ENCODE peak calls at places on chromosome 6, in seven cellular contexts. M is K562, S is HepG2, E is SK-N-SH, C is GM12891, A is GM12878, L is H1. K is an unnamed sample.

GRCh38 chr6:167031082-167031709 is 32.0 kb downstream of the CEP43 start:
- DNase-seq in M (no peak), S (no peak), E (peak), C (no peak), A (no peak), L (no peak), K (no peak)

GRCh38 chr6:37607949-37608348 is 89.7 kb downstream of the MDGA1 start:
- DNase-seq in M (peak), S (peak), E (peak), C (no peak), A (no peak), L (no peak), K (no peak)

GRCh38 chr6:4957521-4958231 is 46.2 kb downstream of the RPP40 start:
- DNase-seq in M (no peak), S (peak), E (no peak), C (no peak), A (no peak), L (no peak), K (no peak)

GRCh38 chr6:43492673-43493072 is 15.3 kb downstream of the TJAP1 start:
- DNase-seq in M (no peak), S (no peak), E (no peak), C (no peak), A (no peak), L (no peak), K (no peak)

GRCh38 chr6:43276180-43277082 is 21.6 kb upstream of the SLC22A7 start:
- DNase-seq in M (no peak), S (peak), E (no peak), C (no peak), A (no peak), L (no peak), K (no peak)

GRCh38 chr6:11692451-11693376 is 85.9 kb downstream of the ADTRP start:
- DNase-seq in M (no peak), S (no peak), E (no peak), C (no peak), A (no peak), L (no peak), K (no peak)

GRCh38 chr6:158269657-158270056 is 42.6 kb upstream of the TULP4 start:
- DNase-seq in M (no peak), S (no peak), E (no peak), C (no peak), A (no peak), L (no peak), K (no peak)

GRCh38 chr6:43814865-43815264 is 44.9 kb downstream of the VEGFA start:
- DNase-seq in M (no peak), S (no peak), E (no peak), C (no peak), A (no peak), L (no peak), K (no peak)

GRCh38 chr6:52377538-52378221 is 15.7 kb downstream of the PAQR8 start:
- DNase-seq in M (no peak), S (no peak), E (no peak), C (no peak), A (no peak), L (no peak), K (no peak)

GRCh38 chr6:52375780-52376556 is 14.0 kb downstream of the PAQR8 start:
- DNase-seq in M (no peak), S (no peak), E (no peak), C (no peak), A (no peak), L (no peak), K (no peak)

GRCh38 chr6:52373294-52373693 is 11.3 kb downstream of the PAQR8 start:
- DNase-seq in M (no peak), S (no peak), E (no peak), C (no peak), A (no peak), L (no peak), K (no peak)

GRCh38 chr6:52374247-52374646 is 12.3 kb downstream of the PAQR8 start:
- DNase-seq in M (no peak), S (no peak), E (no peak), C (no peak), A (no peak), L (no peak), K (no peak)

DNA sequence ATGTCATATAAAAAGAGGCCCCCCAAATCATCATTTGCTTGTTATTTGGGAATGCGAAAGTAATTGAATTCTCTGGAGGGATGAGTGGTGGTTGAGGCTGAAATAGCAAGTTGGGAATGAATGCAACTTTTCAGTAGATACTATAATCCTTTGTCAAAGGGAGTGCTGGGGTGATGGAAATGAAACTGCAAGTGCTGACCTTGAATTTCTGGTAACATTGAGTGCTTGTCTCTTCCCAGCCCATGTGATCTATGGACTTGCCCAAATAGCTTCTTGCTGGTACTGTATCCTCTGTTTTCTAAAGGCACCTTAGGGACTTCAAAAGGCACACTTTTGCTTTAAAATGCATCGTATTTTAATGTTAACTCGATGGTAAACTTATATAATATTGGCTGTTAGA is 14.8 kb downstream of the PAQR8 start:
- DNase-seq in M (no peak), S (peak), E (no peak), C (no peak), A (no peak), L (no peak), K (no peak)
- TF ChIP-seq TAF1 in M (no peak), S (no peak), E (no peak), C (no peak), A (no peak), L (no peak), K (no peak)

DNA sequence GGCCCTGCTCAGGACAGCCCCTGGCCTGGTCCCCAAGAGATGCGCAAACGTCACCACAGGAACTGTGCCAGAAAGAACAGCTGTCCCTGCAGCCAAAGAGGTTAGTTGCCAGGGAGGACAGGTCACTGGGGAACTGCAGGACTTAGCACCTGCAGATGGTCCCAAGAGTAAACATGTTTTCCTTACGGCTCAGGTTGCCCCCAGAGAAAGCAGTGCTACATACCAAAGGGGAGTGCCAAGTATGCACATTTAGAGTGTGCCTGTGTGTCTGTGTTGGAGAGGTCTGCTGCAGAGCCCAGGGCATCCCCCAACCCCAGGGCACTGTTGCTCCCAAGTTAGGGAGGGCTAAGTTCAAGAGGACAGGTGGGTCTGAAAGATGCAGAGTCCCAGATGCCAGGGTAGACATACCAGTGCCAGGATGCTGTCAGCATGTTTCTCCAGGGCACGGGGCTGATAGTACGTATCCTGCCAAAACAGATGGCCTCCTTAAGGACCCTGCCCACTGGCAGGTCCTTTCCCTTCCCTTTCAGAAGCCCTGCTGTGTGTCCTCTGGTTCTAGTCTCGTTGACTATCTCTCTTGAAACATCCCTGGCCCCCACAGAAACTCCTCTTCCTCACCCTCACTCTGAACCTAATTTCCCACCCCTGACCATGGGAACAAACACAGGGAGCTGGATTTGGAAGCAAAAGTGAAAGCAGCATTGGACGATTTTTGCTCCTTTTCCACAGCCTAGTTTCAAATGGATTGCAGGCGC is 1.3 kb downstream of the ABHD16A start:
- DNase-seq in M (no peak), S (no peak), E (peak), C (no peak), A (no peak), L (no peak), K (no peak)
- TF ChIP-seq TAF1 in M (no peak), S (no peak), E (no peak), C (no peak), A (no peak), L (no peak), K (no peak)

DNA sequence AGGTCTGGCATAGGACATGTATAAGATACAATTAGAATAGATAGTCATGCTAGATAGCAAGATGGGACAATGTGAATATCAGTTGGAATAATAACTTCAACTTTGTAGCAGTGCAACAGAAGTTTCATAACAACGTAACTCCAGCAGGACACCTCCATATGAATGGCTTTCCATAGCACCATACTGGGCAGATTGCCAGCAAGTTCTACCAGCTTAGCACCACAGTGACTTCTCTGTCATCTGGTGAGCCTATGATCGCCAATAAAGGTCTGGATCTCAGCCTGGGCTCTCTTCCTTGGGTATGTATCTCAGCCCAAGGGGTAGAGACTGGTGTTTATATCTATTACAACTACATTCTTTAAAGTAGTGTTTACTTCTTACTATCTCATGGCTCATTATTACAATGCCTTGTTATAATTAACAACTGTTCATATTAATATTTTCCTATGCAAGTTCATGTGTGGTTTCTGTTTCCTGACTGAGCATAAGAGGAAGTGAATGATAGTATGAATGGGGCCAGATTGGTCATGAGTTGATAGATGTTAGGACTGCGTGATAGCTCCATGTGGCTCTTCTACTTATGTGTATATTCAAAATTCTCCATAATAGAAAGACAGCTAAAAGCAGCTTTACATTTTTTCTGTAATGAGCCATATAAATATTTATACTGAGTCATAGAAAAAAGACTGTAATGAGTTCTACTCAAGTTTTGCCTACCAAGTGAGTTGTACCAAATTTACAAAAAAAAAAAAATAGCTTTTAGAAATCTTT is 22.9 kb downstream of the HTR1B start:
- DNase-seq in M (no peak), S (no peak), E (no peak), C (no peak), A (no peak), L (no peak), K (no peak)
- TF ChIP-seq TAF1 in M (no peak), S (no peak), E (no peak), C (no peak), A (no peak), L (no peak), K (no peak)

GRCh38 chr6:116352515-116353471 is 18.0 kb upstream of the DSE start:
- DNase-seq in M (no peak), S (no peak), E (no peak), C (no peak), A (peak), L (no peak), K (no peak)
- TF ChIP-seq TAF1 in M (no peak), S (no peak), E (no peak), C (no peak), A (no peak), L (no peak), K (no peak)

DNA sequence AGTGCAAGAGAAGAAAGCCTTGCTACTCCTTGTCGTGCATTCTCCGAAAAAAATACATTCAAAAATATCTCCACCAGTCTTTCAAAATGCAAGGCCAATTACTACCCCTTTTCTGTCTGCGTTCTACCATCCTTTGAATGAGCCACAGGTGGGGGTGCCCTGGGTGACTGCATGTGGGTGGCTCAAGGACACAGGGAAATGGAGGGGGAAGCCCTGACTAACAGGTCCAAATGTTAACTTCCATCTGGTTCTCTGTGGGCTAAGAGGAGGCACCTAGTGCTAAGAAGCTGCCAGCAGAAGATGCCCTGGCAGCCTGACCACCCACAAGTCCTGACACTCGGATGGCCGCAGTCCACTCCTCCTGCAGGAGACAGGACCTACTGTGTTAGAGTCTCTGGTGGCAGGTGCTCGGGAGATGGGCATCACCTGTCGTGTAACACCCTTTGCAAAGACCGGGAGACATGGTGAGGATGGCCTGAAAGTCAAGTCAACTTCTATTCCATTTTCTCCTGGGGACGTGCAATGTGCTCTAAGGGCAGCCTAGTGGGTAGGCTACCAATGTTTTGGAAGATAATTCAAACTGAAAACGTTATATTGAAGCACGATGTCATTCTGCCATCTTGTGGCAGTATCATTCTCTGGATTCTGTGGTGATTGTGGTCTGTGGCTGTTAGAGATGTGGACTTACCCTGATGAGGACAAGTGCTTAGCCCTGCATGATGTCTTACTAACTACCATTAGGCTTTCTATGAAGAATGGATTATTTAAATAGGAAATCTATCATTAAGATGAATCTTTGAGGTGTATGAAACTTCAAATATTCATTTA is 27.4 kb upstream of the IGF2R start:
- DNase-seq in M (peak), S (peak), E (peak), C (no peak), A (peak), L (no peak), K (no peak)
- TF ChIP-seq TAF1 in M (no peak), S (no peak), E (no peak), C (no peak), A (no peak), L (no peak), K (no peak)

K was measured in GM12892.